ENCODE peak calls at places on chromosomes 11 and 22, in four cellular contexts. I, U, R and T are unnamed samples.

GRCh38 chr11:62601114-62601363 is 626 bp downstream of the MTA2 start:
- DNase-seq in I (no peak), R (no peak), U (no peak), T (no peak)

GRCh38 chr11:107719557-107720304 is 7.9 kb upstream of the SLN start:
- DNase-seq in I (no peak), U (no peak), R (no peak), T (no peak)

GRCh38 chr11:56521955-56522354 is 21.1 kb downstream of the OR5M11 start:
- DNase-seq in R (peak), U (no peak), I (no peak), T (no peak)

GRCh38 chr11:34250732-34251639 is 106.8 kb downstream of the ABTB2 start:
- DNase-seq in I (no peak), R (peak), U (no peak), T (peak)

GRCh38 chr11:976431-977160 is 50.9 kb downstream of the AP2A2 start:
- DNase-seq in U (no peak), R (no peak), I (no peak), T (no peak)

GRCh38 chr11:112564228-112564955 is 303.7 kb upstream of the PLET1 start:
- DNase-seq in R (no peak), I (no peak), U (no peak), T (no peak)

GRCh38 chr11:12706531-12707499 is 32.6 kb downstream of the TEAD1 start:
- DNase-seq in I (no peak), U (peak), R (no peak), T (no peak)

GRCh38 chr11:110951041-110951440 is 238.8 kb upstream of the ARHGAP20 start:
- DNase-seq in R (no peak), I (no peak), U (no peak), T (no peak)

GRCh38 chr11:2004466-2004865 is 6.8 kb upstream of the H19 start:
- DNase-seq in U (no peak), R (no peak), I (no peak), T (no peak)

GRCh38 chr11:45725121-45725520 is 59.7 kb upstream of the CHST1 start:
- DNase-seq in I (no peak), U (no peak), R (no peak), T (no peak)

GRCh38 chr11:86632499-86633269 is 39.7 kb downstream of the ME3 start:
- DNase-seq in R (peak), U (peak), I (no peak), T (no peak)

GRCh38 chr11:17542249-17542648 is 2.0 kb downstream of the USH1C start:
- DNase-seq in R (no peak), I (no peak), U (no peak), T (no peak)

GRCh38 chr11:1546536-1547466 is 25.3 kb downstream of the DUSP8 start:
- DNase-seq in R (peak), U (peak), I (no peak), T (peak)

GRCh38 chr22:45239378-45240136 is 1.1 kb downstream of the KIAA0930 start:
- DNase-seq in R (no peak), I (no peak), U (no peak), T (no peak)

GRCh38 chr11:94130589-94131362 is 2.1 kb downstream of the PANX1 start:
- DNase-seq in U (no peak), I (no peak), R (no peak), T (no peak)

GRCh38 chr11:112219476-112220232 is 6.6 kb upstream of the PTS start:
- DNase-seq in U (peak), I (peak), R (peak), T (peak)

GRCh38 chr22:36659762-36660509 is 43.6 kb downstream of the CACNG2 start:
- DNase-seq in I (no peak), U (peak), R (no peak), T (peak)

GRCh38 chr11:63813563-63814382 is 517 bp downstream of the SPINDOC start:
- DNase-seq in U (peak), R (peak), I (peak), T (peak)

GRCh38 chr11:122038543-122038942 is 77.5 kb downstream of the BLID start:
- DNase-seq in R (peak), I (no peak), U (peak), T (no peak)

GRCh38 chr11:86179646-86180064 is 64.9 kb upstream of the EED start:
- DNase-seq in R (no peak), I (no peak), U (no peak), T (no peak)

GRCh38 chr22:47277511-47277910 is 515.1 kb downstream of the TBC1D22A start:
- DNase-seq in I (no peak), R (no peak), U (no peak), T (no peak)

GRCh38 chr11:15194671-15195415 is 80.1 kb downstream of the INSC start:
- DNase-seq in R (no peak), I (no peak), U (no peak), T (no peak)

GRCh38 chr22:36286096-36286957 is 33.4 kb downstream of the APOL1 start:
- DNase-seq in U (peak), R (peak), I (no peak), T (peak)

GRCh38 chr11:61173456-61173855 is 12.2 kb upstream of the VPS37C start:
- DNase-seq in U (no peak), R (no peak), I (no peak), T (no peak)

GRCh38 chr11:9076661-9077060 is 14.7 kb downstream of the SCUBE2 start:
- DNase-seq in U (no peak), R (no peak), I (no peak), T (no peak)

GRCh38 chr11:91248199-91248807 is 976.3 kb upstream of the FAT3 start:
- DNase-seq in U (peak), R (peak), I (no peak), T (no peak)

GRCh38 chr11:17564687-17565042 is 17.6 kb downstream of the OTOG start:
- DNase-seq in R (peak), I (no peak), U (no peak), T (no peak)

GRCh38 chr11:47408598-47409439 is 429 bp downstream of the SLC39A13 start:
- DNase-seq in R (peak), I (no peak), U (no peak), T (no peak)

GRCh38 chr22:29765905-29766631 is 739 bp downstream of the ZMAT5 start:
- DNase-seq in R (no peak), I (no peak), U (peak), T (peak)

GRCh38 chr11:119318240-119319135 is 1.6 kb upstream of the MCAM start:
- DNase-seq in I (peak), R (peak), U (peak), T (peak)

GRCh38 chr22:22863001-22863400 is 24.6 kb upstream of the IGLL5 start:
- DNase-seq in U (no peak), R (no peak), I (no peak), T (no peak)

GRCh38 chr22:44661070-44661469 is 40.9 kb upstream of the PRR5 start:
- DNase-seq in R (peak), U (peak), I (no peak), T (no peak)

GRCh38 chr22:17266261-17266971 is 47.2 kb upstream of the ADA2 start:
- DNase-seq in R (peak), U (peak), I (no peak), T (no peak)

GRCh38 chr11:35836185-35836584 is 107.7 kb upstream of the LDLRAD3 start:
- DNase-seq in R (no peak), I (no peak), U (no peak), T (no peak)

GRCh38 chr11:48116843-48117242 is 99.8 kb upstream of the OR4B1 start:
- DNase-seq in R (peak), I (no peak), U (no peak), T (no peak)

GRCh38 chr11:93017821-93018690 is 48.6 kb downstream of the MTNR1B start:
- DNase-seq in I (no peak), R (peak), U (no peak), T (no peak)

GRCh38 chr22:22110548-22111266 is 128.1 kb upstream of the TOP3B start:
- DNase-seq in U (peak), I (peak), R (peak), T (peak)

GRCh38 chr11:85875505-85875904 is 20.3 kb downstream of the CCDC83 start:
- DNase-seq in R (no peak), U (no peak), I (no peak), T (no peak)

GRCh38 chr11:106624377-106624776 is 393.9 kb downstream of the GUCY1A2 start:
- DNase-seq in R (peak), I (no peak), U (no peak), T (no peak)

DNA sequence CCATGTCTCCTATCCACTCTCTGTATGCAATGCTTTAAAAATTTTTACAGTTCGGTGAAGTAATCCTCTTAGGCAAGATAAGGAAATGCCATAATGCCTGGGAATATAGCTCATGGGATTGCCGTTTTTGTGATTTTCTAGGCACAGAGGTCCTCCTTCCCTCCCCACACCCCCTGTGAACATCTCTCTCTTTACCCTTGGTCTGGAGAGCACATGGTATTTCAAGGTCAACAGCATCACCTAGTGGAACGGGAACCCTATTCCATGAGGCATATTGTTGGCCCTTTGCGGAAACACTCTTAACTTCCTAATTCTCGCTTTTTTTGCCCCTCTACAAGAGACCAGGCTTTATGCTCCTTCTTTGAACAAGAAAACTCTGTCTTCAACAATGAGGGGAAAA is 8.8 kb downstream of the NXPE4 start:
- DNase-seq in I (no peak), R (peak), U (no peak), T (no peak)
- TF ChIP-seq CTCF in I (no peak), R (peak), U (peak), T (no peak)

DNA sequence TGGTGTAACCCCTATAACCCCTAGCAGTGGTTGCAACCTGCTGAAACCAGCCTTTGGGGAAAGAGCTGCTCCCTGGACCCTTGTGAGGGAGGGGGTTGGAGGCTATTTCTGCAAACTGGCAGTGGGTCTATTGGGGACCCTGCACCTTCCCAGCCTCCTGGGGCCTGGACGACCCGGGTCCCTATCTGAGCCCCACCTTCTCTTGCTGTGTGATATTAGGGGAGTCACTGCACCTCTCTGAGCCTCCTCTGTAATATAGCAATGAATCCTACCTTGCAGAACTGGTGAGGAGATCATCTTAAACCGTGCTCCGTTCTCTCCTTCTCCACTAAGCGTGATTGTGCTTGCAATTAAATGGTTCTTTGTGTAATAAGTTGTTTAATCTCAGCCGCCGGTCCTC is 24.0 kb upstream of the MPPED1 start:
- DNase-seq in I (no peak), R (no peak), U (no peak), T (no peak)
- TF ChIP-seq CTCF in I (no peak), R (no peak), U (no peak), T (no peak)

GRCh38 chr11:83195176-83195531 is 1.6 kb downstream of the ANKRD42 start:
- DNase-seq in R (no peak), I (no peak), U (no peak), T (no peak)
- TF ChIP-seq CTCF in R (no peak), I (peak), U (peak), T (no peak)

DNA sequence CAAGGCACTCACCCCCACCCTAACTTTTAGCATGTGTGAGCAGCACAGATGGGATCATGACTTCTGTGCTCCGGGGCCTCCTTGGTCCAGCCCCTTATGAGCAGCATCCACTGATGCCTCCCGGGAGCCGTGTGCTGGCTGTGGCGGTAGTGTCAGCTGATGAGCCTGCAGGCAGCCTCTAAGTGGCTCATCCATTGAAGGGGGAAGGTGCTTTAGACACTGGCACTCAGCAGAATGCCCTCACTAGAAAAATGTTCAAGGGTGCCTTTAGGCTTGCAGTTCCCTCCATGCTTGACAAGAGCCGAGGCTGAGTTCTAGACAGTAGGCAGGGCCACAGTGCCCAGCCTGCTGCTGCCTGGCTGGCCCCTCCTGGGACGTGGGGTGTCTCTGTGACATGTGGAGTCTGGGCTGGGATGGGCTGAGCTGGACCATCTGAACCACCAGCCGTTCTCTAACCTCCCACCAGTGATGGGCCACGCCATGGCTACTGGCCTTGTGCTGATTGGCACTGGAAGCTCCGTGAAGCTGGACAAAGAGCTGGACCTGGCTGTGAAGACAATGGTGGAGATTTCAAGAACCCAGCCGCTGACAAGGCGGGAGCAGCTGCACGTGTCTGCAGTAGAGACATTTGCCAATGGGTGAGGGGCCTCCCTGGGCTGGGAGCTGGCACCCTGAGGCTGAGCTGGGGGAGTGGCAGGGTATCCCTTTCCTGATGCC is 5.8 kb downstream of the TTC38 start:
- DNase-seq in I (no peak), R (no peak), U (no peak), T (no peak)
- TF ChIP-seq CTCF in I (no peak), R (no peak), U (no peak), T (no peak)

DNA sequence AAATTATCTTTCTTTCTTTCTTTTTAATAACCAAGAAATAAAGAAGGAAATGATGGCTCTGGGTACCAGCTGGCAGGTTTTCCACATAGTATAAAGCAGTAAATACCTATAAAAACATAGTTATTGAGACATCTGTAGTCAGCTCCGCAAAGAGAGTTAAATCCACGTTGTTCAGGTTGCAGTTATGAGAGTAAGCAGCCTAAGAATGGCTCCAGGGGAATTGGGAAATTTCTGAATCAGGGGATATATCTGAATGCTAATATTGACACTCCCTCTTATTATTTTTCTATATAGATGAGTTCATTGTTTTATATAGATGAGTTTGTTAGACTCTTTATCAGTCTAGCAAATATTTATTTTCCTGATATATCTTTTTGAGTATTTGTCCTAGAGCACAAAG is 322.0 kb upstream of the LRRC4C start:
- DNase-seq in R (no peak), I (no peak), U (no peak), T (no peak)
- TF ChIP-seq CTCF in R (no peak), I (no peak), U (no peak), T (no peak)